ENCODE peak calls at places on chromosomes 4 and X, in eight cellular contexts. U is GM04503, K is C1 segment of cervical spinal cord, D is GM13977, Z is NCI-H1417, G is glomerular endothelial cell, P is AG04449, A is activated T-helper 1 cell treated with Interleukin-2 at 50 U/mL for 16 hours. B is an unnamed sample.

GRCh38 chrX:134287356-134287755 is 50.4 kb downstream of the CCDC160 start:
- DNase-seq in A (no peak), K (no peak), D (no peak), Z (no peak), P (no peak), U (no peak), G (no peak), B (no peak)

GRCh38 chrX:118495958-118496762 is 545 bp downstream of the DOCK11 start:
- DNase-seq in G (no peak), D (peak), K (peak), P (no peak), Z (peak), U (no peak), A (peak), B (peak)

GRCh38 chr4:160493206-160493605 is 1390.3 kb downstream of the RAPGEF2 start:
- DNase-seq in A (no peak), K (no peak), U (no peak), Z (no peak), G (no peak), P (no peak), D (no peak), B (no peak)

GRCh38 chrX:70289168-70289792 is 447 bp downstream of the PDZD11 start:
- DNase-seq in K (no peak), Z (no peak), G (no peak), U (no peak), A (no peak), P (no peak), D (no peak), B (peak)

GRCh38 chr4:137651128-137651527 is 118.8 kb upstream of the PCDH18 start:
- DNase-seq in A (no peak), G (no peak), D (no peak), Z (no peak), K (no peak), U (no peak), P (no peak), B (peak)

GRCh38 chr4:109332926-109333464 is 30.5 kb upstream of the COL25A1 start:
- DNase-seq in Z (no peak), D (no peak), A (no peak), G (no peak), U (no peak), K (no peak), P (no peak), B (no peak)

GRCh38 chr4:24771241-24771640 is 24.1 kb upstream of the SOD3 start:
- DNase-seq in G (no peak), P (no peak), D (no peak), K (no peak), A (no peak), U (no peak), Z (no peak), B (peak)

GRCh38 chr4:8402640-8403039 is 37.9 kb downstream of the ACOX3 start:
- DNase-seq in U (no peak), G (no peak), A (no peak), P (no peak), D (no peak), Z (no peak), K (no peak), B (no peak)

GRCh38 chr4:98430708-98431403 is 169.7 kb downstream of the RAP1GDS1 start:
- DNase-seq in A (no peak), Z (no peak), U (peak), P (peak), G (no peak), D (no peak), K (no peak), B (peak)

GRCh38 chrX:120426599-120426998 is 42.5 kb downstream of the LAMP2 start:
- DNase-seq in K (no peak), D (no peak), Z (no peak), A (no peak), G (no peak), U (no peak), P (peak), B (no peak)

GRCh38 chr4:30536231-30536630 is 183.9 kb upstream of the PCDH7 start:
- DNase-seq in U (no peak), G (no peak), A (no peak), D (no peak), P (no peak), Z (no peak), K (no peak), B (peak)

GRCh38 chr4:7777871-7778523 is 161.7 kb downstream of the AFAP1 start:
- DNase-seq in D (no peak), U (no peak), A (no peak), G (no peak), P (no peak), K (no peak), Z (no peak), B (no peak)

GRCh38 chr4:73867783-73868182 is 1.4 kb upstream of the CXCL1 start:
- DNase-seq in G (no peak), K (no peak), P (no peak), Z (peak), U (no peak), A (no peak), D (no peak), B (no peak)

GRCh38 chr4:3686746-3687145 is 79.4 kb upstream of the ADRA2C start:
- DNase-seq in Z (no peak), G (no peak), D (no peak), K (no peak), U (no peak), A (no peak), P (no peak), B (no peak)

GRCh38 chrX:74389016-74389415 is 32.3 kb upstream of the SLC16A2 start:
- DNase-seq in D (no peak), P (no peak), A (no peak), Z (no peak), U (no peak), G (no peak), K (no peak), B (peak)

GRCh38 chr4:154741877-154742851 is 1.6 kb upstream of the LRAT start:
- DNase-seq in P (no peak), D (peak), U (no peak), K (peak), A (no peak), G (no peak), Z (no peak), B (no peak)

GRCh38 chrX:100911731-100912130 is 17.0 kb downstream of the XKRX start:
- DNase-seq in P (no peak), D (no peak), Z (no peak), K (no peak), G (no peak), A (no peak), U (no peak), B (no peak)

GRCh38 chrX:28625223-28625622 is 38.0 kb downstream of the IL1RAPL1 start:
- DNase-seq in A (no peak), G (no peak), K (no peak), D (no peak), Z (peak), U (no peak), P (no peak), B (no peak)

GRCh38 chr4:38090450-38091246 is 130.4 kb downstream of the PTTG2 start:
- DNase-seq in D (no peak), K (no peak), U (no peak), G (no peak), A (no peak), P (no peak), Z (no peak), B (no peak)

GRCh38 chr4:1757836-1758235 is 35.3 kb upstream of the FGFR3 start:
- DNase-seq in G (no peak), P (no peak), K (no peak), Z (no peak), A (no peak), U (no peak), D (no peak), B (no peak)

GRCh38 chrX:134431894-134432293 is 28.1 kb upstream of the HPRT1 start:
- DNase-seq in U (peak), G (no peak), P (peak), D (no peak), A (no peak), K (no peak), Z (no peak), B (peak)

GRCh38 chr4:7134737-7135388 is 57.5 kb upstream of the SORCS2 start:
- DNase-seq in Z (no peak), K (peak), G (no peak), A (no peak), D (no peak), P (peak), U (peak), B (peak)

GRCh38 chr4:181569553-181569952 is 673.6 kb upstream of the TENM3 start:
- DNase-seq in Z (peak), K (no peak), U (peak), G (no peak), D (peak), P (peak), A (no peak), B (peak)

GRCh38 chrX:130085551-130085986 is 24.7 kb downstream of the ELF4 start:
- DNase-seq in U (no peak), P (no peak), K (no peak), D (no peak), A (no peak), G (peak), Z (no peak), B (peak)

GRCh38 chr4:6938237-6938636 is 28.6 kb downstream of the TBC1D14 start:
- DNase-seq in P (no peak), U (no peak), K (no peak), Z (no peak), D (no peak), G (no peak), A (no peak), B (peak)

GRCh38 chr4:80069108-80069836 is 3.8 kb downstream of the ANTXR2 start:
- DNase-seq in P (no peak), U (no peak), D (no peak), G (no peak), K (no peak), Z (no peak), A (no peak), B (no peak)

GRCh38 chrX:3733043-3733430 is 19.6 kb upstream of the PRKX start:
- DNase-seq in G (no peak), A (no peak), U (no peak), D (no peak), Z (no peak), P (no peak), K (no peak), B (no peak)

GRCh38 chrX:149570668-149571067 is 16.6 kb downstream of the MAGEA9B start:
- DNase-seq in D (no peak), A (no peak), K (no peak), G (no peak), Z (no peak), U (peak), P (peak), B (peak)

GRCh38 chr4:47482326-47482725 is 2.7 kb upstream of the ATP10D start:
- DNase-seq in P (no peak), D (no peak), A (no peak), Z (no peak), U (no peak), K (no peak), G (no peak), B (peak)

GRCh38 chr4:88275516-88275915 is 8.8 kb downstream of the PPM1K start:
- DNase-seq in P (no peak), Z (no peak), G (no peak), K (no peak), D (peak), A (no peak), U (peak), B (no peak)